ENCODE peak calls at places on chromosomes 5 and 9, in seven cellular contexts. Q is transverse colon, E is HepG2, N is SK-N-SH, R is H1, M is sigmoid colon, D is stomach. H is an unnamed sample.

GRCh38 chr5:15004506-15004905 is 132.9 kb upstream of the ANKH start:
- DNase-seq in Q (no peak), E (no peak), N (no peak), R (no peak), M (no peak), D (no peak), H (no peak)

GRCh38 chr9:112970939-112971338 is 41.1 kb downstream of the ZNF883 start:
- DNase-seq in Q (no peak), E (no peak), N (peak), R (no peak), M (no peak), D (no peak), H (no peak)

GRCh38 chr5:157222506-157223230 is 42.0 kb downstream of the ITK start:
- DNase-seq in Q (no peak), E (no peak), N (no peak), R (no peak), M (no peak), D (no peak), H (no peak)

GRCh38 chr5:174172104-174172965 is 126.8 kb downstream of the NSG2 start:
- DNase-seq in Q (no peak), E (no peak), N (no peak), R (no peak), M (no peak), D (no peak), H (no peak)

GRCh38 chr5:96654209-96654608 is 8.0 kb upstream of the CAST start:
- DNase-seq in Q (no peak), E (no peak), N (no peak), R (no peak), M (no peak), D (no peak), H (no peak)

GRCh38 chr9:21252727-21253547 is 13.1 kb upstream of the IFNA14 start:
- DNase-seq in Q (no peak), E (peak), N (peak), R (no peak), M (no peak), D (no peak), H (no peak)

GRCh38 chr9:96075111-96075510 is 199.6 kb downstream of the ERCC6L2 start:
- DNase-seq in Q (no peak), E (no peak), N (no peak), R (no peak), M (no peak), D (no peak), H (no peak)

GRCh38 chr9:91481971-91482370 is 58.3 kb upstream of the NFIL3 start:
- DNase-seq in Q (no peak), E (no peak), N (no peak), R (no peak), M (no peak), D (no peak), H (no peak)

GRCh38 chr9:89680547-89681467 is 76.0 kb downstream of the GADD45G start:
- DNase-seq in Q (no peak), E (no peak), N (no peak), R (no peak), M (no peak), D (no peak), H (no peak)

GRCh38 chr9:13717356-13718057 is 438.0 kb upstream of the MPDZ start:
- DNase-seq in Q (no peak), E (no peak), N (no peak), R (no peak), M (no peak), D (no peak), H (no peak)

GRCh38 chr9:77975023-77975422 is 56.6 kb downstream of the GNAQ start:
- DNase-seq in Q (no peak), E (no peak), N (no peak), R (no peak), M (no peak), D (no peak), H (no peak)

GRCh38 chr5:180289433-180289832 is 2.5 kb downstream of the MAPK9 start:
- DNase-seq in Q (peak), E (no peak), N (peak), R (no peak), M (no peak), D (peak), H (no peak)

GRCh38 chr5:36507332-36507952 is 99.0 kb upstream of the SLC1A3 start:
- DNase-seq in Q (peak), E (peak), N (peak), R (no peak), M (peak), D (peak), H (no peak)

GRCh38 chr5:87392170-87392569 is 20.6 kb downstream of the CCNH start:
- DNase-seq in Q (no peak), E (no peak), N (no peak), R (no peak), M (no peak), D (no peak), H (no peak)

GRCh38 chr5:133482033-133482432 is 130.3 kb downstream of the FSTL4 start:
- DNase-seq in Q (no peak), E (no peak), N (no peak), R (no peak), M (no peak), D (no peak), H (no peak)

GRCh38 chr9:133813749-133814585 is 75.8 kb upstream of the SARDH start:
- DNase-seq in Q (no peak), E (no peak), N (peak), R (no peak), M (peak), D (no peak), H (no peak)

GRCh38 chr5:77140350-77140749 is 53.3 kb upstream of the ZBED3 start:
- DNase-seq in Q (no peak), E (no peak), N (no peak), R (no peak), M (no peak), D (no peak), H (no peak)

GRCh38 chr9:135275926-135276289 is 188.4 kb downstream of the OLFM1 start:
- DNase-seq in Q (no peak), E (no peak), N (no peak), R (no peak), M (no peak), D (no peak), H (no peak)

GRCh38 chr9:135275163-135275925 is 187.9 kb downstream of the OLFM1 start:
- DNase-seq in Q (no peak), E (no peak), N (no peak), R (no peak), M (no peak), D (peak), H (no peak)

GRCh38 chr9:135272608-135273007 is 185.1 kb downstream of the OLFM1 start:
- DNase-seq in Q (no peak), E (no peak), N (no peak), R (no peak), M (no peak), D (no peak), H (no peak)

GRCh38 chr9:135269912-135270630 is 182.6 kb downstream of the OLFM1 start:
- DNase-seq in Q (no peak), E (no peak), N (no peak), R (no peak), M (no peak), D (no peak), H (no peak)

DNA sequence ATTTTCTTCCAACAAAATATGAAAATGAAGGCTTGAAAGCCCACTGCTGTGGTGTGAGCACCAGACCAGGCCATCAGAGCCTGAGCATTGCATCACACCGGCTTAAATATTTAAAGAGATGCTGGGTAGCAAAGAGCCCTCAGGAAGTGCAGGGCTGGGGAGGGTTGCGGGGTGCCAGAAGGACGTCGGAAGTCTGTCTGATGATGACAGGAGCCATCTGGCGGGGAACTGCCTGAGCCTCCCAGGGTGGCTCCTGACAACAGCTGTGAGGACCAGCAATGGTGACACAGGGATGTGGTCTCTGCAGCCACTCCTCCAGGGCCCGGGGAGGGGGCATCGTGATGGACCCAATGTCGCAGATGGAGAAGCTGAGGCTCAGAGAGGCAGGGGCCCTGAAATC is 185.6 kb downstream of the OLFM1 start:
- DNase-seq in Q (no peak), E (no peak), N (no peak), R (no peak), M (no peak), D (no peak), H (no peak)
- TF ChIP-seq POLR2AphosphoS5 in Q (no peak), E (no peak), N (no peak), R (no peak), M (no peak), D (no peak), H (no peak)

DNA sequence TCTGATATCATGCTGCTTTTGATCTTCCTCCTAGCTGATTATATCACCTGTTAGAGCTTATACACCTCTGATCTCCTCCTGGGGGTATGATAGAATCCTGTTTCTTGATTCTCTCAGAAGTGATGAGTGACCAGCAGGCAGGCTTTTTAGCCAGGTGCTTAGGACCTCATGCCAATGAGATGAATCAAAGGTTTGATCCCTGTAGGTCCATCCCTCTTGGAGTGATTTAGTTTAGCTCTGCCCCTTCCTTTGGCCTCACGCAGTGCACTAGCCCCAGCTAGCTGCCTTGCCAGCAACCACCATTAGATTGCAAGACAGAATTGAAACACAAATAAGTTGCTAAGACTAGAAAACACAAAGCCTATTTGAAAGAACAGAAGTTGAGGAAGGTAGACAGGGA is 84.4 kb downstream of the ZSWIM6 start:
- DNase-seq in Q (no peak), E (no peak), N (no peak), R (peak), M (no peak), D (no peak), H (no peak)
- H3K4me3 ChIP-seq in Q (no peak), E (no peak), N (no peak), R (no peak), M (no peak), D (no peak), H (no peak)

DNA sequence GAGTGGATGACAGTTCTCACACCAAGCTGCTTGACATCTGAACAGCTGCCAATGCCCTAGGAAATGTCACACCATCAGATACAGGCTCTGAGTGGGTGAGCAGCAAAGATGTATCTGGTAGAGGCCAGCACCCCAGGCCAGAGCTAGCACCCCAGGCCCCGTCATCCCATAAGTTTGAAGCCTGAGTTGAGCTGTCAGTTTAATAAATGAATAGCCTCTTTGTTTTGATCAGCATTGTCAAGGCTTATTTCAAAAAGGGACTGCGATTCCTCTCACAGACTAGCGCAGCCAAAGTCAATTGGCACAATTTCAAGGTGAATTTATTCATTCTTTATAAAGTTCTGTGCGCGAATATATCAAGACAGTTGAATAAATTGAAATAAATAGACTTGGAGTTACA is 1327.1 kb downstream of the MAT2B start:
- DNase-seq in Q (no peak), E (no peak), N (peak), R (no peak), M (no peak), D (no peak), H (no peak)
- TF ChIP-seq EP300 in Q (no peak), E (no peak), N (no peak), R (no peak), M (no peak), D (no peak), H (no peak)

DNA sequence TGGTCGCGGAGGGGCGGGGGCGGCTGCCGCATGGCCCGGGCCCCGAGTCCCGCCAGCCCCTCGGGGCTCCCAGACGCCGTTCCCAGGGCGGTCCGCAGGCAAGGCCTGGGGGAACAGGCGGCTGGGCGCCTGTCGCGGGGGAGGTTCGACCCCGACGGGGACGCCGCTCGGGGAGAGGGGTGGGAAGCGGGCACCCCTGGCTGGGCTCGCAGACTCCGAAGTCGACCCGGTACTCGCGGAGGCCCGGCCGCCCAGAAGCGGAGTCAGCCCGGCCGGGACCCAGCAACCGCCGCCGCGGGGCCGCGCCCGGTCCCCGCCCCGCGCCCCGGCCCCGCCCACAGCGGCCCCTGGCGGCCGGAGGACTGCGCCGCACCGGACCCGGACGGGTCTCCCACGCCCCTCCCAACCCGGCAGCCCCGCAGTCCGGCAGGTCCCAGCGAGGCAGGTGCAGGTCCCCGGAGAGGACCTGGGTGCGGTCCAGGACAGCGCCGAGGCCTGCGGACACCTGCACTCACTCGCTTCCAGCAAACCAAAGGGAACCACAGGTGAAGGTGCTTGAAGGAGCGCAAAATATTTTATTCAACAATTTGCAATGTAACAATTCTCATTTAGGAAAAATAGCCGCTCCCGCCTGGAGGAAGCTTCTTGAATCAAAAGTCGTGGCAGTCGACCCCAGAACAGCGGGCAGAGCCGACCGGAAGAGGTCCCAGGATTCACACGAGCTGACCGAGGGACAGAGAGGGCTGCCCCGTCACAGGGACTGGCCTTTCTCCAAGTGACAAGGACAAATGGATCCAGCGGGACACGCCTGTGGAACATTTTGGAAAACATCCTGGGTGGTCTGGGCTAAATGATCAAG is at the start of gene INPP5E:
- DNase-seq in Q (peak), E (peak), N (peak), R (peak), M (peak), D (peak), H (no peak)
- TF ChIP-seq POLR2AphosphoS5 in Q (peak), E (peak), N (peak), R (peak), M (no peak), D (no peak), H (peak)

GRCh38 chr9:124284237-124284831 is 26.6 kb downstream of the NEK6 start:
- DNase-seq in Q (no peak), E (peak), N (no peak), R (no peak), M (no peak), D (no peak), H (no peak)

GRCh38 chr9:124285490-124285889 is 27.7 kb downstream of the NEK6 start:
- DNase-seq in Q (no peak), E (no peak), N (no peak), R (no peak), M (no peak), D (no peak), H (no peak)

GRCh38 chr9:124285903-124286291 is 28.1 kb downstream of the NEK6 start:
- DNase-seq in Q (peak), E (no peak), N (no peak), R (no peak), M (peak), D (peak), H (peak)

GRCh38 chr9:124286292-124286931 is 28.7 kb downstream of the NEK6 start:
- DNase-seq in Q (peak), E (no peak), N (no peak), R (no peak), M (no peak), D (peak), H (no peak)

DNA sequence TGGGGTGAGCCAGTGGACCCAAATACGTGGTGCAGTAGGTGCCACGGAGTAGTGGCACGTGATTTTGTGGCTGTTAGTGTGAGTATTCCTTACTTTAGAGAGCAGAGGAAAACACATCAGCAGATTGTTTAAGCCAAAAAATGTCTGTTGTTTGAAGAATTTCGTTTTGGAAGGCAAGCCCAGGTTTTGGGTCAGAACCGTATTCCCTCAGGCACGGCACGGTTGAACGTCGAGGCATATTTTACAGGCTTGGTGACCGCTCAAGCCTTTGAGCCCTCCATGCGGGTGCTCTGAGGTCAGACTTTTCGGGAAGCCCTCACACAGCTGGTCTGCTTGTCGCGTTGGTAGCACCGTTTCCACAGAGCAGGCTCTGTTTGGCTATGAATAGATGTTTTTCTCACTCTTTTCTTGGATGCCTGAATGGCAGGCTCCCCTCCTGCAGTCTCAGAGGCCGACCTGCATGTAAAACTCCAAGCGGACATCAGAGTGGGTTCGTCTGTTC is 27.2 kb downstream of the NEK6 start:
- DNase-seq in Q (no peak), E (no peak), N (no peak), R (no peak), M (peak), D (no peak), H (no peak)
- H3K4me3 ChIP-seq in Q (no peak), E (peak), N (no peak), R (no peak), M (no peak), D (no peak), H (no peak)

GRCh38 chr5:74595143-74595915 is 45.2 kb downstream of the ENC1 start:
- DNase-seq in Q (no peak), E (peak), N (no peak), R (peak), M (no peak), D (no peak), H (no peak)

GRCh38 chr5:74596930-74597329 is 43.6 kb downstream of the ENC1 start:
- DNase-seq in Q (no peak), E (no peak), N (no peak), R (peak), M (no peak), D (no peak), H (no peak)

GRCh38 chr5:74598731-74599624 is 41.5 kb downstream of the ENC1 start:
- DNase-seq in Q (no peak), E (peak), N (no peak), R (no peak), M (no peak), D (no peak), H (no peak)

GRCh38 chr5:74589204-74590056 is 51.1 kb downstream of the ENC1 start:
- DNase-seq in Q (no peak), E (no peak), N (no peak), R (no peak), M (no peak), D (no peak), H (no peak)

DNA sequence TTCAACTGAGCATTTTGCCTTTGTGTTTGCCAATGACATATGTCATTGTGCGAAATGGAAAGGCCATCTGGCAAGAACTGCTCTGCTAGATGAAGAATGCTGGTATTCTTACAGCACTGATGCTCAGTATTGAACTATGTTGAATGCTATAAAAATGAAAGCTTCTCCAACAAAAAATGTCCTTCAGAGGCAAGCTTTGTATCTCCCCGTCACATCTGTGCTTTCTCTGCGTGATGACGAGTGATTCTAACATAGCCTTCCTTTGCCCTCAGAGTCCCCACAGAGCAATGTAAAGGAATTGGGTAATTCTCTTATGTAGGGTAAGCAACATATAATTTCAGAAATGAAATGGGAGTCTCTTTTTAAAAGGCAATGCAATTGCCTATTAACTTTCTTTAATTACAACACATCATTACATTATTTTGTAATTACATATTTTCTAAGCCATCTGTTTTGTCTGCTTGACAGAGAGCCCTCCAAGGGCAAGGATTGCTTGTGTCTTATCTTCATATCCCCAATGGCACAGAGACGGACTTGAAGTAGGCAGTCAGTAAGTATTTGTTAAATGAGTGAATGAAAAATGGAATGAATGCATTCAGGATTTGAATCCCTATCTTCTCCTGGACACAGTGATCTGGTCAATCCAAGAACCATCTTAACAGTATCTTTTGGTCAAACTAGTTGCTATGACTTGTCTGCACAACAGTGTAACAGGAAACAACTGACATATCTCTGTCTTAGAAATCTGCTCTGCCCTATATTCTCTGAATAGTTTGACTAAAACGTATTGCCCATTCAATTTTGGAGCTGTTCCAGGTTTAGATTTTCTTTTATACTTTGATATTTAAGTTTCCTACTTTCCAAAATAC is 46.1 kb downstream of the ENC1 start:
- DNase-seq in Q (no peak), E (no peak), N (no peak), R (no peak), M (no peak), D (no peak), H (no peak)
- TF ChIP-seq EP300 in Q (no peak), E (no peak), N (no peak), R (no peak), M (no peak), D (no peak), H (no peak)

DNA sequence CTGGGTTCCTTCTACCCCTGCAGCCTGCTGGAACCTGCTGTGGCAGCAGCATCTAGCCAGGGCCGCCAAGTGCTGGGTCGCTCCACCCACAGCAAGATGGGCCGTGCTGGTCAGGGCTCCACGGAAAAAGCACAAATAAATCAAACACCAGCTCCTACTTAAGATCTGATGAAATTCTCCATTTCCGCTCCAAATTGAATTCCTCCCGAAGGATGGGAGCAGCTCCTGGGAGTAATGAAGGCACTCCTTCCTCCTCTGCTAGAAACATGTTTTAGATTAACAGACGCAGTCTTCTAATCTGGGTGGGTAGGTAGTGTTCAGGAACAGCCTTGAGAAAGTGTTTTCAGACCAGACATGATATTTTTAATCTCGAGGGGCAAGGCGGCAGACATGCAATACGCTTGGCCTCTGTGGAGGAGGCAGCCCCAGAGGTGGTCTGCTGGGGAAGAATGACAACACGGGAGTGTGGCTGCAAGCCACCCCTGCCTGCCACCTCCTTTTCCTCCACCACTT is 194.0 kb downstream of the AOPEP start:
- DNase-seq in Q (peak), E (no peak), N (no peak), R (no peak), M (peak), D (no peak), H (no peak)
- TF ChIP-seq POLR2AphosphoS5 in Q (no peak), E (no peak), N (peak), R (no peak), M (no peak), D (peak), H (peak)